ENCODE peak calls at places on chromosomes 11 and 22, in six cellular contexts. One of them, this sample, is unnamed.

GRCh38 chr11:17408641-17409040 is 20.2 kb upstream of the KCNJ11 start:
- DNase-seq in H1: no peak
- DNase-seq in GM12892: no peak
- DNase-seq in HCT116: no peak
- DNase-seq in endothelial cell of umbilical vein: no peak
- DNase-seq in transverse colon: no peak
- DNase-seq in this sample: no peak

GRCh38 chr11:24575392-24575791 is 78.5 kb downstream of the LUZP2 start:
- DNase-seq in H1: no peak
- DNase-seq in GM12892: no peak
- DNase-seq in HCT116: no peak
- DNase-seq in endothelial cell of umbilical vein: peak; percentile 88
- DNase-seq in transverse colon: no peak
- DNase-seq in this sample: no peak

GRCh38 chr22:27300661-27301285 is 500.8 kb downstream of the MN1 start:
- DNase-seq in H1: no peak
- DNase-seq in GM12892: no peak
- DNase-seq in HCT116: no peak
- DNase-seq in endothelial cell of umbilical vein: no peak
- DNase-seq in transverse colon: no peak
- DNase-seq in this sample: no peak

GRCh38 chr11:126188332-126189108 is 22.9 kb downstream of the RPUSD4 start:
- DNase-seq in H1: no peak
- DNase-seq in GM12892: peak; percentile 72
- DNase-seq in HCT116: no peak
- DNase-seq in endothelial cell of umbilical vein: no peak
- DNase-seq in transverse colon: peak; percentile 46
- DNase-seq in this sample: no peak

GRCh38 chr11:121572581-121573059 is 119.9 kb upstream of the SORL1-AS1 start:
- DNase-seq in H1: no peak
- DNase-seq in GM12892: no peak
- DNase-seq in HCT116: no peak
- DNase-seq in endothelial cell of umbilical vein: no peak
- DNase-seq in transverse colon: no peak
- DNase-seq in this sample: peak; percentile 44

GRCh38 chr11:14335712-14336111 is 23.3 kb downstream of the RRAS2 start:
- DNase-seq in H1: no peak
- DNase-seq in GM12892: no peak
- DNase-seq in HCT116: no peak
- DNase-seq in endothelial cell of umbilical vein: no peak
- DNase-seq in transverse colon: no peak
- DNase-seq in this sample: no peak

GRCh38 chr11:46315783-46316563 is 31.3 kb upstream of the DGKZ start:
- DNase-seq in H1: no peak
- DNase-seq in GM12892: no peak
- DNase-seq in HCT116: no peak
- DNase-seq in endothelial cell of umbilical vein: no peak
- DNase-seq in transverse colon: no peak
- DNase-seq in this sample: no peak

GRCh38 chr11:2789791-2790580 is 90.2 kb upstream of the KCNQ1OT1 start:
- DNase-seq in H1: no peak
- DNase-seq in GM12892: no peak
- DNase-seq in HCT116: no peak
- DNase-seq in endothelial cell of umbilical vein: no peak
- DNase-seq in transverse colon: peak; percentile 4
- DNase-seq in this sample: no peak

DNA sequence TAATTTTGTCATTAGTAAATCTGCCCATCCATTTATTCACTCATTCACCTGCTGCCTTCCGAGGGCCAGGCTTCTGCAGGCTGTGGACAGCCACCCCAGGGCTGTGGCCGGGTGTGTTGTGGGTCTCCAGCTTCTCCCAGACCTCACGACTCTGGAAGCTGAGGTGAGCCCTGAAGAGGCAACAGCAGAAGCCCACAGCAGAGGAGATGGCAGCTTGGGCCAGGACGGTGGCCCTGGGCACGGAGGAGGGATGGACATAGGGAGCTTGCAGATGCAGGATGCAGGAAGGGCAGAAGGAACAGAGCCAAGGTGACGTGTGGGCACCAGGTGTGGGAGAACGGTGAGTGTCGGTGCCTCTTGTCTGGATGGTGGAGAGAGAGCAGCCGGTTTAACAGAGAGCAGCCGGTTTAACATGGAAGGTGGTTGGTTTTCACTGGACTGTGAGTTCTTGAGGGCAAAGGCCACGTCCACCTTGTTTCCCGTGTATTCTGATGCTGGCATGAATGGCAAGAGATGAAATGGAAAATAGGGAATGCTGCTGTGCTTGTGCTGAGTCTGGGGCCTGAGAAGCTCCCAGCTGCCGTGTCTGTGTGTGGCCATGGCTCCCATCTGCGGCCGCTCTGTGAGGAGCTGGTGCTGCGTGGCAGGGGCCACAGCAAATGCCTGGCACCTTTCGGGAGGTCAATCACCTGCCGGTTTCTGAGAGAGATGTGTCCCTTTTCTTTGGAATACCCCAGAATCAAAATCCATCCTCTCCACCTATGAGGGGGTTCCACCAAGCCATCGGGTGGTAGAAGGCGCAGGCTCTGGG is 669.9 kb downstream of the BRD1 start:
- DNase-seq in H1: no peak
- DNase-seq in GM12892: no peak
- DNase-seq in HCT116: no peak
- DNase-seq in endothelial cell of umbilical vein: no peak
- DNase-seq in transverse colon: no peak
- DNase-seq in this sample: no peak
- TF ChIP-seq POLR2AphosphoS5 in H1: no peak
- TF ChIP-seq POLR2AphosphoS5 in GM12892: no peak
- TF ChIP-seq POLR2AphosphoS5 in HCT116: no peak
- TF ChIP-seq POLR2AphosphoS5 in endothelial cell of umbilical vein: no peak
- TF ChIP-seq POLR2AphosphoS5 in transverse colon: no peak
- TF ChIP-seq POLR2AphosphoS5 in this sample: no peak

GRCh38 chr11:80163441-80163840 is 722.6 kb upstream of the TENM4 start:
- DNase-seq in H1: no peak
- DNase-seq in GM12892: no peak
- DNase-seq in HCT116: no peak
- DNase-seq in endothelial cell of umbilical vein: no peak
- DNase-seq in transverse colon: no peak
- DNase-seq in this sample: no peak

GRCh38 chr11:80157447-80157846 is 716.6 kb upstream of the TENM4 start:
- DNase-seq in H1: no peak
- DNase-seq in GM12892: no peak
- DNase-seq in HCT116: no peak
- DNase-seq in endothelial cell of umbilical vein: no peak
- DNase-seq in transverse colon: no peak
- DNase-seq in this sample: no peak

GRCh38 chr11:80163011-80163410 is 722.2 kb upstream of the TENM4 start:
- DNase-seq in H1: no peak
- DNase-seq in GM12892: no peak
- DNase-seq in HCT116: no peak
- DNase-seq in endothelial cell of umbilical vein: no peak
- DNase-seq in transverse colon: no peak
- DNase-seq in this sample: no peak

GRCh38 chr11:80165763-80166162 is 724.9 kb upstream of the TENM4 start:
- DNase-seq in H1: no peak
- DNase-seq in GM12892: no peak
- DNase-seq in HCT116: no peak
- DNase-seq in endothelial cell of umbilical vein: no peak
- DNase-seq in transverse colon: no peak
- DNase-seq in this sample: no peak

GRCh38 chr11:80162387-80162786 is 721.6 kb upstream of the TENM4 start:
- DNase-seq in H1: no peak
- DNase-seq in GM12892: no peak
- DNase-seq in HCT116: no peak
- DNase-seq in endothelial cell of umbilical vein: no peak
- DNase-seq in transverse colon: no peak
- DNase-seq in this sample: no peak
- TF ChIP-seq POLR2AphosphoS5 in H1: no peak
- TF ChIP-seq POLR2AphosphoS5 in GM12892: no peak
- TF ChIP-seq POLR2AphosphoS5 in HCT116: no peak
- TF ChIP-seq POLR2AphosphoS5 in endothelial cell of umbilical vein: no peak
- TF ChIP-seq POLR2AphosphoS5 in transverse colon: no peak
- TF ChIP-seq POLR2AphosphoS5 in this sample: no peak

GRCh38 chr11:66267379-66268209 is 845 bp upstream of the RAB1B start:
- DNase-seq in H1: peak; percentile 51
- DNase-seq in GM12892: peak; percentile 90
- DNase-seq in HCT116: peak; percentile 69
- DNase-seq in endothelial cell of umbilical vein: peak; percentile 91
- DNase-seq in transverse colon: peak; percentile 92
- DNase-seq in this sample: peak; percentile 74

GRCh38 chr11:66268953-66269906 is 791 bp downstream of the RAB1B start:
- DNase-seq in H1: no peak
- DNase-seq in GM12892: peak; percentile 53
- DNase-seq in HCT116: no peak
- DNase-seq in endothelial cell of umbilical vein: peak; percentile 34
- DNase-seq in transverse colon: no peak
- DNase-seq in this sample: peak; percentile 75

GRCh38 chr11:66266378-66267038 is 1.9 kb upstream of the RAB1B start:
- DNase-seq in H1: no peak
- DNase-seq in GM12892: no peak
- DNase-seq in HCT116: no peak
- DNase-seq in endothelial cell of umbilical vein: no peak
- DNase-seq in transverse colon: no peak
- DNase-seq in this sample: no peak

GRCh38 chr11:66267039-66267378 is 1.4 kb upstream of the RAB1B start:
- DNase-seq in H1: no peak
- DNase-seq in GM12892: no peak
- DNase-seq in HCT116: no peak
- DNase-seq in endothelial cell of umbilical vein: no peak
- DNase-seq in transverse colon: no peak
- DNase-seq in this sample: no peak

GRCh38 chr11:66268210-66268952 is at the start of gene RAB1B:
- DNase-seq in H1: peak; percentile 99
- DNase-seq in GM12892: peak; percentile 96
- DNase-seq in HCT116: peak; percentile 99
- DNase-seq in endothelial cell of umbilical vein: peak; percentile 100
- DNase-seq in transverse colon: peak; percentile 100
- DNase-seq in this sample: peak; percentile 100
- TF ChIP-seq POLR2AphosphoS5 in H1: peak; percentile 61
- TF ChIP-seq POLR2AphosphoS5 in GM12892: peak; percentile 24
- TF ChIP-seq POLR2AphosphoS5 in HCT116: peak; percentile 70
- TF ChIP-seq POLR2AphosphoS5 in endothelial cell of umbilical vein: peak; percentile 82
- TF ChIP-seq POLR2AphosphoS5 in transverse colon: peak; percentile 88
- TF ChIP-seq POLR2AphosphoS5 in this sample: peak; percentile 19

GRCh38 chr22:44024288-44024908 is at the start of gene PARVB:
- DNase-seq in H1: no peak
- DNase-seq in GM12892: peak; percentile 36
- DNase-seq in HCT116: no peak
- DNase-seq in endothelial cell of umbilical vein: no peak
- DNase-seq in transverse colon: peak; percentile 17
- DNase-seq in this sample: peak; percentile 33
- TF ChIP-seq POLR2AphosphoS5 in H1: no peak
- TF ChIP-seq POLR2AphosphoS5 in GM12892: peak; percentile 43
- TF ChIP-seq POLR2AphosphoS5 in HCT116: peak; percentile 10
- TF ChIP-seq POLR2AphosphoS5 in endothelial cell of umbilical vein: no peak
- TF ChIP-seq POLR2AphosphoS5 in transverse colon: no peak
- TF ChIP-seq POLR2AphosphoS5 in this sample: peak; percentile 61

GRCh38 chr11:62082292-62082657 is 41.5 kb upstream of the INCENP start:
- DNase-seq in H1: no peak
- DNase-seq in GM12892: no peak
- DNase-seq in HCT116: no peak
- DNase-seq in endothelial cell of umbilical vein: no peak
- DNase-seq in transverse colon: no peak
- DNase-seq in this sample: no peak

GRCh38 chr11:62077136-62077535 is 46.7 kb upstream of the INCENP start:
- DNase-seq in H1: no peak
- DNase-seq in GM12892: no peak
- DNase-seq in HCT116: no peak
- DNase-seq in endothelial cell of umbilical vein: no peak
- DNase-seq in transverse colon: no peak
- DNase-seq in this sample: no peak

GRCh38 chr11:62081378-62082291 is 42.2 kb upstream of the INCENP start:
- DNase-seq in H1: peak; percentile 25
- DNase-seq in GM12892: no peak
- DNase-seq in HCT116: peak; percentile 64
- DNase-seq in endothelial cell of umbilical vein: peak; percentile 74
- DNase-seq in transverse colon: peak; percentile 86
- DNase-seq in this sample: peak; percentile 69
- TF ChIP-seq POLR2AphosphoS5 in H1: no peak
- TF ChIP-seq POLR2AphosphoS5 in GM12892: no peak
- TF ChIP-seq POLR2AphosphoS5 in HCT116: no peak
- TF ChIP-seq POLR2AphosphoS5 in endothelial cell of umbilical vein: no peak
- TF ChIP-seq POLR2AphosphoS5 in transverse colon: no peak
- TF ChIP-seq POLR2AphosphoS5 in this sample: no peak

This sample was measured in HL-60.